ENCODE peak calls at places on chromosomes 12 and 14, in eight cellular contexts. O, F, U, B, R, S, Q and T are unnamed samples.

GRCh38 chr12:129911437-129912049 is 7.7 kb upstream of the TMEM132D start:
- DNase-seq in U (no peak), Q (no peak), F (peak), B (peak), O (peak), S (peak), R (peak), T (peak)

GRCh38 chr12:2003676-2004112 is 563 bp downstream of the DCP1B start:
- DNase-seq in Q (no peak), U (no peak), F (no peak), B (peak), R (peak), S (no peak), O (no peak), T (no peak)

GRCh38 chr12:41193321-41193720 is 5.2 kb downstream of the PDZRN4 start:
- DNase-seq in F (no peak), R (no peak), Q (no peak), B (no peak), U (no peak), S (no peak), O (no peak), T (no peak)

GRCh38 chr12:116339062-116339461 is 61.6 kb upstream of the MED13L start:
- DNase-seq in R (no peak), S (no peak), U (no peak), O (no peak), B (no peak), Q (no peak), F (no peak), T (no peak)

GRCh38 chr12:96425321-96425720 is 25.1 kb upstream of the CDK17 start:
- DNase-seq in O (no peak), F (no peak), S (no peak), U (no peak), B (peak), Q (no peak), R (peak), T (no peak)

GRCh38 chr14:33634631-33635030 is 316.2 kb downstream of the EGLN3 start:
- DNase-seq in B (peak), Q (no peak), F (no peak), O (no peak), R (no peak), U (no peak), S (no peak), T (no peak)

GRCh38 chr12:101051151-101051550 is 158.9 kb downstream of the SLC5A8 start:
- DNase-seq in O (no peak), B (peak), R (peak), S (no peak), F (no peak), Q (no peak), U (no peak), T (no peak)

GRCh38 chr14:44404021-44404420 is 103.1 kb downstream of the FSCB start:
- DNase-seq in F (no peak), R (peak), B (no peak), S (no peak), U (no peak), O (no peak), Q (no peak), T (no peak)

GRCh38 chr12:82972624-82973023 is 285.9 kb downstream of the TMTC2 start:
- DNase-seq in B (no peak), O (no peak), F (no peak), S (no peak), R (no peak), U (no peak), Q (no peak), T (no peak)

GRCh38 chr14:53531730-53532129 is 378.6 kb upstream of the DDHD1 start:
- DNase-seq in O (no peak), B (no peak), Q (no peak), R (no peak), S (no peak), F (no peak), U (no peak), T (no peak)

GRCh38 chr14:74763803-74764531 is 851 bp downstream of the YLPM1 start:
- DNase-seq in F (peak), O (peak), U (no peak), Q (no peak), B (peak), R (peak), S (no peak), T (peak)

GRCh38 chr14:91105673-91106072 is 8.2 kb upstream of the DGLUCY start:
- DNase-seq in R (no peak), S (no peak), U (no peak), B (no peak), O (no peak), Q (no peak), F (no peak), T (no peak)

GRCh38 chr12:123995023-123995422 is 22.0 kb downstream of the ZNF664 start:
- DNase-seq in R (peak), O (no peak), Q (no peak), S (no peak), B (peak), U (no peak), F (no peak), T (no peak)

GRCh38 chr12:87679262-87679661 is 349.9 kb downstream of the C12orf50 start:
- DNase-seq in O (no peak), F (no peak), B (peak), S (no peak), Q (no peak), U (no peak), R (no peak), T (no peak)

GRCh38 chr14:99273724-99274345 is 1.8 kb upstream of the BCL11B start:
- DNase-seq in F (peak), Q (no peak), O (peak), R (no peak), U (no peak), B (peak), S (no peak), T (no peak)

GRCh38 chr14:73191441-73191840 is 45.9 kb upstream of the PAPLN start:
- DNase-seq in F (no peak), U (no peak), R (no peak), B (no peak), O (no peak), S (no peak), Q (no peak), T (no peak)

DNA sequence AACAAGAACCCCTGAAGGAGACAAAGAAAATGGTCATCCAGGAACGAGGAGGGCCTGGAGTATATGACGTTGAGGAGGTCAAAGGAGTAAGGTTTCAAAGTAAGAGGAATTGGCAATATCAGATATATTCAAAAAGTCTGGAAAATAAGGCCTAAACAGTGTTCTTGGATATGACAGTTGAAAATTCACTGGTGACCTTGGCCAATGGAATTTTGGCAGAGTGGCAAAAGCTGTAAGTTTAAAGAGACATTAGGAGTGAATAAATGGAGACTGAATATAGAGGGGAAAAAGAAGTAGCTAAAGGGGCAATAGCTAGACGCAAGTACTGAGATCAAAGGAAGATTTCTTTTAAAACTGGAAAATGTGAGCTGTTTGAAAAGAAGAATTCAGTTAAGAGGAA is 4.1 kb upstream of the ACTN1 start:
- DNase-seq in R (no peak), S (no peak), Q (no peak), B (peak), F (no peak), U (no peak), O (no peak), T (no peak)
- H3K4me3 ChIP-seq in R (no peak), S (no peak), Q (no peak), B (no peak), F (no peak), U (no peak), O (no peak), T (no peak)

DNA sequence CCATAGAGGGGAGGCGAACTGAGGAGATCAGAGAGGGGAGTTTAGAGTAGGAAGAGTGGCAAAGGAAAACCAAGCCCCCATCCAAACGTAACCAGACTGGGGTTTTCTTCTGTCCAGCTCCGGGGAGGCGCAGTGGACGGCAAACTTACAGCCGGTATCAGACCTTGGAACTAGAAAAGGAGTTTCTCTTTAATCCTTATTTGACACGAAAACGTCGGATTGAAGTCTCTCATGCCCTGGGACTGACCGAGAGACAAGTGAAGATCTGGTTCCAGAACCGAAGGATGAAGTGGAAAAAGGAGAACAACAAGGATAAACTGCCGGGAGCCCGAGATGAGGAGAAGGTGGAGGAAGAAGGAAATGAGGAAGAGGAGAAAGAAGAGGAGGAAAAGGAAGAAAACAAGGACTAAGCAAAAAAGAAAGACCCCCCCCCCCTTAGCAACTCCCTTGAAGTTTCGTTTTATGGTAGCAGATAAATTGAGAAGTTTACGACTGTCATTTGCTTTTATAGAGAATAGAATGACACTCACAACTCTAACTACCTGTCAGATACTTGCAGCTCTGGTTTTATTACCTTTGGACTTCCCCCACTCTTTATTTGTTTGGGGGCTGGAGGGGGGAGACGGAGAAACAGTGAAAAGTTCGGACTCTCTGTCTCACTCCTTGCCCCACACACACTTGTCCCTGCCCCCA is 2.3 kb downstream of the HOXC8 start:
- DNase-seq in O (no peak), B (peak), Q (no peak), F (no peak), S (no peak), R (no peak), U (peak), T (no peak)
- H3K4me3 ChIP-seq in O (peak), B (peak), Q (no peak), F (no peak), S (no peak), R (no peak), U (peak), T (no peak)

GRCh38 chr14:36647827-36648753 is 13.6 kb upstream of the PAX9 start:
- DNase-seq in S (no peak), R (peak), B (peak), O (peak), Q (no peak), U (peak), F (no peak), T (peak)
- H3K4me3 ChIP-seq in S (peak), R (peak), B (peak), O (peak), Q (peak), U (peak), F (peak), T (peak)

GRCh38 chr14:40346275-40346674 is 914.0 kb upstream of the FBXO33 start:
- DNase-seq in R (no peak), F (no peak), B (no peak), U (no peak), O (no peak), S (no peak), Q (no peak), T (no peak)
- H3K4me3 ChIP-seq in R (no peak), F (no peak), B (no peak), U (no peak), O (no peak), S (no peak), Q (no peak), T (no peak)

GRCh38 chr12:16606936-16607335 is 974 bp upstream of the LMO3 start:
- DNase-seq in O (no peak), F (no peak), B (no peak), Q (no peak), R (no peak), S (peak), U (no peak), T (no peak)
- H3K4me3 ChIP-seq in O (peak), F (peak), B (peak), Q (peak), R (peak), S (peak), U (peak), T (peak)

DNA sequence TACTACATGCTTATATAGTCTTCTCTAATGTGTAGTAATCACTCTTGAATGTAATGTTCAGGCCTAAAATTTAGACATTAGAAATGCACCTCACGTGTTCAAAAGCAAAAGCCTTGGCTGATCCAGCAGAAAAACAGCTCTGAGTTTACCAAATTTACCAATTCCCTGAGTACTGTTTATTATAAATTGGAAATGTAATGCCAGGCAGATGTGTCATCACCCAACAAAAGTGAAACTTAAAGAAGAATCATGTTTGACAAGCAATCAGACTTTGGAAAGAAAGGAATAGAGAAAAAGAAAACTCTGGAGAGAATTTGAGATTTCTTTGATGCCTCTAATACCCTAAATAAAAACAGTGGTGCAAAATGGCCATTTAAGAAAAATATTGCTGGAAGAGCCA is 26.5 kb upstream of the STRAP start:
- DNase-seq in Q (no peak), U (no peak), S (no peak), O (no peak), F (no peak), R (peak), B (peak), T (no peak)
- H3K4me3 ChIP-seq in Q (no peak), U (no peak), S (no peak), O (no peak), F (no peak), R (no peak), B (peak), T (no peak)

GRCh38 chr12:80041071-80041470 is 58.3 kb upstream of the OTOGL start:
- DNase-seq in B (peak), R (no peak), O (no peak), S (no peak), F (no peak), U (no peak), Q (no peak), T (no peak)

GRCh38 chr12:80044694-80045046 is 54.7 kb upstream of the OTOGL start:
- DNase-seq in Q (no peak), O (no peak), B (peak), U (no peak), R (peak), S (no peak), F (no peak), T (no peak)

GRCh38 chr12:80038062-80038560 is 61.2 kb upstream of the OTOGL start:
- DNase-seq in F (no peak), O (no peak), S (no peak), U (no peak), Q (no peak), B (peak), R (no peak), T (no peak)

GRCh38 chr12:80040075-80040738 is 59.1 kb upstream of the OTOGL start:
- DNase-seq in U (no peak), F (no peak), Q (no peak), O (no peak), B (peak), S (no peak), R (peak), T (no peak)

DNA sequence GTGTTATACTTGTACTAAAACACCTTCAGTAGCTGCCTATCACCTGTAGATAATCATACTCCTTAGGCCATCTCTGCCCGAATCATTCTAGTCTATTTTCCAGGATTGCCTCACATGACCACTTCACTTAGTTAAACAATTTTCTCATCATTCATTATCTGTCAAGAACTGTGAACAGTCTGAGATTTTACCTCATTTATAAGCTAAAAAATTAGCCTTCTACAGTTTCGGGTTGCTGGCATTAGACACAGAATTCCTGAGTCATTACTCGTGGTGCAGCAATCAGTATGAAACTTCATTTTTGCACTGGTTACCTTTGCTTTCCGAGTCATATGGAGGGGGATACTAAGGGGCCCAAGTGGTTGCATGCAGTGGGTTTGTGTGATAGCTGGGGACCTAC is 57.6 kb upstream of the OTOGL start:
- DNase-seq in F (no peak), R (peak), B (peak), Q (no peak), O (no peak), S (no peak), U (no peak), T (no peak)
- H3K4me3 ChIP-seq in F (no peak), R (no peak), B (peak), Q (no peak), O (no peak), S (no peak), U (no peak), T (no peak)

DNA sequence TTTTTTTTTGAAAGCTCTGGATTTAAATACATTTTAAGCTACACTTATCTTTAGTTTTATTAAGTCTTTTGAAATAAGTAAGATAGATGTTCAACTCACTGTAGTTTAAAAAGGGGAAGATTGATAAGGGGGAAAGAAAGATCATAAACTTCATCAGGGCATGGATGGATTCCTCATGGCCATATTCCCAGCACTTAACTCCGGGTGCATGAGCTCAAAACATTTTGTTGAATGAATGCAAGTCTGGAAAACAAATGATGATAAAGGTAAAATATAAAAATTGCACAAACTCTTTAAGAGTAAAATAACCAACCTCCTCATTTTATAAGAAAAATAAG is 4.3 kb upstream of the IGF1 start:
- DNase-seq in Q (no peak), F (no peak), O (no peak), R (no peak), B (no peak), S (no peak), U (no peak), T (no peak)
- H3K4me3 ChIP-seq in Q (peak), F (no peak), O (no peak), R (no peak), B (peak), S (no peak), U (peak), T (no peak)

GRCh38 chr14:100386121-100386520 is 63.0 kb downstream of the SLC25A47 start:
- DNase-seq in Q (no peak), F (no peak), O (no peak), S (no peak), U (no peak), R (peak), B (peak), T (no peak)
- H3K4me3 ChIP-seq in Q (no peak), F (no peak), O (no peak), S (no peak), U (no peak), R (no peak), B (no peak), T (no peak)

GRCh38 chr12:93140801-93141200 is 211.7 kb upstream of the EEA1 start:
- DNase-seq in U (no peak), R (no peak), F (no peak), S (no peak), Q (no peak), B (no peak), O (no peak), T (no peak)

GRCh38 chr12:93137656-93138612 is 208.8 kb upstream of the EEA1 start:
- DNase-seq in F (no peak), B (peak), S (no peak), Q (no peak), R (peak), U (no peak), O (peak), T (peak)

GRCh38 chr12:93136243-93137015 is 207.3 kb upstream of the EEA1 start:
- DNase-seq in R (no peak), B (no peak), O (no peak), U (no peak), F (no peak), S (no peak), Q (no peak), T (no peak)

GRCh38 chr12:93140309-93140708 is 211.2 kb upstream of the EEA1 start:
- DNase-seq in U (no peak), S (no peak), B (no peak), Q (no peak), R (no peak), F (no peak), O (no peak), T (no peak)

DNA sequence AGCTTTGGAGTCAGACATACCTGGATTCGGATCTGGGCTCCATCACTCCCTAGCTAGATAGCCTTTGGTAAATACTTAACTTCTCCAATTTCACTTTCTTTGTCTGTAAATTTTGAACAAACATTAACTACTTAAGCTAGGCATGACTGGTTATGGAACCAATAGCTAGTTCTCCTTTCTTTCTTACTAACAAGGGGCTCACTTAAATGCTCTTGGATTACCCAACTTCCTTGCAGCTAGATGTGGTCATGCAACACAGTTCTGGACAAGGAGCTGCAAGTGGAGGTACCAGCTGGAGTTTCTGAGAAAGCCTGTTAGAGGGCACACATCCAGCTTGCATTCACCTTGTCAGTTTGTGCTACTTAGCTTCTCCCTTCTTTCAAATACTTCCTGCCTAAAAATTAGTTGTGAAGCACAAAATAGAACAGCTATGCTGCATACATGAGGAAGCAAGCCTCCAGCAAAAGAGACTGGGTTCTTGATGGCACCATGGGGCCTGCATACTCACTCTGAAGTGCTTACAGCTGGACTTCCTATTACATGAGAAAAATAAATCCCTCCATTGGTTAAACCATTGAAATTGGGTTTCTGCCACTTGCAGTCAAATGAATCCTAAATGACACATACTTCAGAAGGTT is 210.1 kb upstream of the EEA1 start:
- DNase-seq in O (no peak), F (no peak), S (no peak), B (no peak), Q (no peak), R (no peak), U (no peak), T (no peak)
- H3K4me3 ChIP-seq in O (no peak), F (no peak), S (no peak), B (no peak), Q (no peak), R (no peak), U (no peak), T (no peak)